ENCODE peak calls at places on chromosomes 4 and X, in ten cellular contexts. L is heart left ventricle, E is choroid plexus epithelial cell, D is fibroblast of mammary gland, R is brain microvascular endothelial cell, Q is fibroblast of lung, I is heart right ventricle, A is mucosa of descending colon, F is uterus, H is tibial nerve. X is an unnamed sample.

GRCh38 chr4:94695389-94695788 is 62.4 kb upstream of the BMPR1B start:
- DNase-seq in H (no peak), L (no peak), A (no peak), E (no peak), I (no peak), R (no peak), D (peak; percentile 28), Q (no peak), F (no peak), X (no peak)

GRCh38 chr4:60683357-60683756 is 516.8 kb upstream of the ADGRL3 start:
- DNase-seq in E (peak; percentile 80), I (no peak), Q (peak; percentile 66), L (no peak), A (no peak), H (no peak), R (peak; percentile 88), F (no peak), D (peak; percentile 77), X (no peak)

GRCh38 chrX:12615061-12615460 is 176.2 kb upstream of the PRPS2 start:
- DNase-seq in F (no peak), H (no peak), E (no peak), L (no peak), A (no peak), R (no peak), D (no peak), I (no peak), Q (no peak), X (no peak)

GRCh38 chrX:45788315-45788714 is 587.6 kb upstream of the DIPK2B start:
- DNase-seq in Q (no peak), L (no peak), I (no peak), R (no peak), F (no peak), E (peak; percentile 67), A (no peak), H (no peak), D (no peak), X (no peak)

GRCh38 chr4:163113921-163114703 is 52.6 kb downstream of the NAF1 start:
- DNase-seq in Q (no peak), I (no peak), H (no peak), D (peak; percentile 59), L (no peak), E (no peak), A (no peak), F (no peak), R (no peak), X (no peak)

GRCh38 chrX:12115377-12115776 is 22.9 kb upstream of the FRMPD4 start:
- DNase-seq in I (no peak), A (no peak), Q (no peak), L (no peak), R (no peak), D (no peak), H (no peak), E (no peak), F (no peak), X (no peak)

GRCh38 chr4:617644-618330 is 7.6 kb upstream of the PDE6B start:
- DNase-seq in Q (no peak), F (no peak), A (no peak), D (no peak), H (no peak), E (no peak), I (no peak), R (no peak), L (no peak), X (no peak)

GRCh38 chr4:70818173-70818856 is 21.4 kb downstream of the GRSF1 start:
- DNase-seq in F (no peak), A (no peak), H (no peak), I (no peak), L (no peak), E (no peak), R (no peak), D (no peak), Q (no peak), X (no peak)

DNA sequence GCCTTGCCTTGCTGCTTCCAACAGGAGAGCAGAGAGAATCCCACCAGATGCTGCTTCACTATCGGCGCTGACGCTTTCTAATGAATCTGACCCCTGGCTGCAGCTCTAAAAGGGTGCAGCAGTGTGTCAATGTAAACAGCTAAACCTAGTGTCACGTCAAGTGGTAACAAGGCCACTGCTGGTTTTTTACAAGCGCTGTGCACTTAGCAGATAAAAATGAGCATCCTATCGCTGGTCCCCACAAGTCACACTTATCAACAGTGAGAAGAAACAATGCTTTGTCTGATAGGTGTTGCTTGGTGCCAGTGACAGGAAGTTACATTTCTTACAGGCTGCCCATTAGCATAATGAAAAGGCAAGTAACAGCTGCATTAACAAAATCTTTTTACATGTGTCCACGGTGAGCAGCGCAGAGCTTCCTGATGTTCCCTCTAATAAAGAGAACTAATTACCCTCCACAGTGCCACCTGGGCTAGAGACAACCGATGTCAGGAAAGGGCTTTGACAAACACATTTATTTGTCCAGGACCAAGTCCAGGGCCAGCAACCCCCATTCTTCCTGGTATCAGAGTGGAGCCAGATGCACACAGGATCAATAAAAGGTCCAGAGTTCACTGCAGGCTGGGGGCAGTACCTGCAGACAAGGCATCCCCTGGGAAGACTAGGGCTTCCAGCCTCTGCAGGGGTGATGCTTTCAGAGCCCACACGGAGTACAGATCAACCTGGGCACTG is 176.0 kb downstream of the MGST2 start:
- DNase-seq in F (no peak), L (no peak), A (peak; percentile 41), E (no peak), D (no peak), Q (no peak), R (no peak), I (no peak), H (no peak), X (no peak)
- TF ChIP-seq CTCF in F (no peak), L (no peak), A (no peak), E (no peak), D (no peak), Q (no peak), R (no peak), I (no peak), H (no peak), X (no peak)

GRCh38 chr4:173536808-173537429 is 6.9 kb upstream of the HAND2 start:
- DNase-seq in Q (no peak), D (no peak), E (no peak), H (no peak), A (no peak), R (no peak), L (no peak), F (peak; percentile 39), I (no peak), X (peak; percentile 81)

GRCh38 chr4:173538903-173539445 is 8.9 kb upstream of the HAND2 start:
- DNase-seq in F (no peak), D (peak; percentile 12), R (no peak), Q (no peak), H (no peak), I (no peak), A (no peak), L (no peak), E (no peak), X (peak; percentile 75)

GRCh38 chr4:173537628-173538147 is 7.7 kb upstream of the HAND2 start:
- DNase-seq in A (no peak), D (no peak), Q (no peak), R (no peak), H (no peak), E (no peak), L (no peak), F (no peak), I (no peak), X (peak; percentile 66)

GRCh38 chr4:173539986-173540385 is 10.0 kb upstream of the HAND2 start:
- DNase-seq in R (no peak), L (no peak), A (no peak), Q (no peak), I (no peak), E (no peak), D (no peak), H (no peak), F (no peak), X (no peak)

DNA sequence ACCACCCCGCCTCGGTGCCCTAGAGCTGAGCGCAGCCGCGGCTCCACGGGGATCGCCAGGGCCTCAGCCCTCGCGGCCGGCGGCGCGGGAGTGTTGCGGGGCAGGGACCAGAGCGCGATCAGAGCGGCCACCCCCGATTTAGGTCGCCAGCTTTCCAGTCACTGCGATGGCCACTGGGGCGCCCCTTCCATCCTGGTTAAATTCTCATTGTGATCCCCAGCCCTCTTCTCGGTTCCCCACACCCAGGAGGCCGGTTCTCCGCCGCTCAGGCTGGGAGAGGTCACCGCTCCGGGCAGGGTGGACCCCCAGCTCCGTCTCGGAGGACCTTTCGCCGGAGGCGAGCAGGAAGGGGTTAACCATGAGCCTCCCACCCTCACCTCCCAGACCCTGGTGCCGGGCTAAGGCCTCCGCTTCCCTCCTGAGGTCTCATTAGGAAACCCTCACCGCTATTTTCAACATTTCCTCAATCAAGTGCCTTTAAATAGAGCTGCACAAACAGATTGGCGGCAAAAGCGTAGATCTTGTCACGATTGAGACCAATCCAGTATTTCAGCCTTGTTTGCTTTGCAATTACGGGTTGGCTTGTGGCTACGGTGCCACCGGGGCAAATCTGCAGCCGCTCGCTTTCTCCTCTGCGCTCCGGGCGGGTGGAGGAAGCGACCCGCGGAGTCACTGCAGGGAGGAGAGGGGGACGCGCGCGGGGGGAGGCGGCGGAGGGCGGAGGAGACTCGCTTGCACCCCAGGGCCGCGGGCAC is 8.3 kb upstream of the HAND2 start:
- DNase-seq in E (no peak), L (peak; percentile 63), R (no peak), H (no peak), F (peak; percentile 51), A (peak; percentile 46), I (peak; percentile 74), Q (no peak), D (peak; percentile 17), X (peak; percentile 81)
- H3K4me3 ChIP-seq in E (no peak overlapping the region), L (peak overlapping the region; percentile 25), R (no peak overlapping the region), H (peak overlapping the region; percentile 38), F (peak overlapping the region; percentile 34), A (no peak overlapping the region), I (peak overlapping the region; percentile 58), Q (no peak overlapping the region), D (peak overlapping the region; percentile 53), X (peak overlapping the region; percentile 94)

DNA sequence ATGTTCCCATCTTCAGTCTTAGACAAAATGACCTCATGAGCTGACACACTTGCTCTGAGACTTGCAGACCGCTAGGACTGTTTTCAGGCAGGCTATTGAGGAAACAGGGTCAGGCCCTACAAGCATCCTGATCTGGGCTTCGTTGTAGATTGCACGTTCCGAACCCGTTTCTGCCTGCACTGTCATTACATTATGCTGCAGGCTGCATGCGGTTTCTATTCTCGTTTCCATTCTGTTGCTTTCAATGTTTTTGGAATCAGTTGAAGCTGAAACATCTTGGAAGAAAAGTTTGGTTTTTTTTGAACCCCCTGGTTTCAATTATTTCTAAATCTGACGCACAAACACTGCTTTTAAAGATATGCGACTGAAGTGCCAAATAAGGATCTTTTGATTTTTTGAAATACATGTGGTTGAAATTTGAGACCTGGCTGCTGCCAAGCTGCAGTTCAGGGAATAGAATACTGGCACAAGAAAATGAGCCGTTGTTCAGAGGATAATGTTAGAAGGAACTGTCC is 716.1 kb upstream of the INTU start:
- DNase-seq in L (no peak), F (no peak), I (no peak), A (no peak), Q (peak; percentile 95), E (peak; percentile 85), D (peak; percentile 89), H (peak; percentile 5), R (peak; percentile 58), X (no peak)
- TF ChIP-seq CTCF in L (no peak), F (no peak), I (no peak), A (no peak), Q (peak; percentile 5), E (peak; percentile 38), D (peak; percentile 20), H (no peak), R (peak; percentile 27), X (no peak)

DNA sequence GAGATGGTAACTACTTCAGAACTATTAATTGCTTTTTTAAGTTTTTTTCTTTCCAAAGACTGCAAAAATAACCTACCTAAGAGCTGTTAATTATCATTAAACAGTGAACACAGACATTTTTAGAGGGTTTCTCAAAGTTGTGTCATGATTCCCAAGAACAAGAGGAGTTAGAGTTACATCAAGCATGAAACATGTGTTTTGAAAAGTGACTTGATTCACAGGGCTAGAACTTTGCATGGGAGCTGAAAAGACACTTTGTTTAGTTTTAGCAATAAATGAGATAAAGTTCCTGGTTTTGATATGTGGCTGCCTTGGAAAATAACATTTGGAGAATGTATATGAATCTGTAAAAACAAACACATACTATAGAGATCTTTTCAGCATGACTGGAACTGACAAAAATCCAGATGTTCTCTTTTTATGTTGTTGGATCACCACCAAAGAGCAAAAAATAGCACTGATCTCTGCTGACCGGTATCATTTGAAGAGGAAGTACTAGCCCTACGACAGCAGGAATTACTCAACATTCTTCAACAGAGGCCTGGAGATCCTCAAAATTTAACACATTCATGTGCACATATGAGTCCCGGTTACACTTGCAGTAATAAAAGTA is 173.0 kb upstream of the PCDH18 start:
- DNase-seq in D (peak; percentile 95), F (no peak), I (no peak), H (peak; percentile 61), A (no peak), Q (peak; percentile 98), E (peak; percentile 96), L (peak; percentile 17), R (peak; percentile 77), X (no peak)
- H3K4me3 ChIP-seq in D (no peak overlapping the region), F (no peak overlapping the region), I (no peak overlapping the region), H (no peak overlapping the region), A (no peak overlapping the region), Q (no peak overlapping the region), E (no peak overlapping the region), L (no peak overlapping the region), R (no peak overlapping the region), X (no peak overlapping the region)

X was measured in sigmoid colon.